ENCODE peak calls at places on chromosomes 6 and 20, in five cellular contexts. H is IMR-90, C is prostate gland, A is lung, F is adrenal gland. J is an unnamed sample. For H3K9me3, the result is how much of the 10 kb centered on the place peaks cover.

GRCh38 chr6:104716858-104717257 is 142.9 kb downstream of the HACE1 start:
- DNase-seq in C (no peak), F (no peak), A (no peak), H (no peak), J (no peak)

GRCh38 chr20:62641749-62642665 is at the start of gene SLCO4A1:
- DNase-seq in C (peak), H (peak), A (peak), F (peak), J (no peak)

GRCh38 chr6:72857791-72858190 is 235.9 kb downstream of the KCNQ5 start:
- DNase-seq in A (no peak), C (no peak), H (peak), F (no peak), J (no peak)

GRCh38 chr6:132496519-132497180 is 16.3 kb downstream of the STX7 start:
- DNase-seq in A (no peak), C (no peak), F (no peak), H (no peak), J (no peak)

GRCh38 chr6:6246539-6246938 is 73.9 kb downstream of the F13A1 start:
- DNase-seq in F (no peak), H (no peak), C (no peak), A (no peak), J (no peak)

GRCh38 chr6:70327036-70327435 is 24.2 kb upstream of the COL9A1 start:
- DNase-seq in F (no peak), H (no peak), A (no peak), C (no peak), J (no peak)

GRCh38 chr6:38162493-38163185 is 343.1 kb downstream of the ZFAND3 start:
- DNase-seq in H (no peak), C (no peak), A (no peak), F (no peak), J (no peak)

GRCh38 chr20:13245250-13245723 is 24.2 kb downstream of the ISM1 start:
- DNase-seq in H (no peak), C (no peak), A (no peak), F (no peak), J (no peak)

GRCh38 chr20:31573555-31574295 is 31.4 kb upstream of the ID1 start:
- DNase-seq in A (peak), C (peak), F (no peak), H (no peak), J (no peak)

GRCh38 chr6:158506577-158506976 is 53.3 kb upstream of the TMEM181 start:
- DNase-seq in A (no peak), C (no peak), F (no peak), H (peak), J (no peak)

GRCh38 chr20:54167909-54168872 is 5.6 kb downstream of the CYP24A1 start:
- DNase-seq in F (no peak), C (no peak), H (peak), A (no peak), J (no peak)

GRCh38 chr20:55057779-55058415 is 582.5 kb downstream of the DOK5 start:
- DNase-seq in F (no peak), A (no peak), C (no peak), H (no peak), J (no peak)

GRCh38 chr6:33384581-33385020 is 7.0 kb upstream of the KIFC1 start:
- DNase-seq in F (no peak), A (no peak), C (no peak), H (peak), J (no peak)

GRCh38 chr6:35300848-35301247 is 3.2 kb downstream of the DEF6 start:
- DNase-seq in F (no peak), C (no peak), H (no peak), A (no peak), J (no peak)

GRCh38 chr6:139844907-139845306 is 470.5 kb upstream of the CITED2 start:
- DNase-seq in C (no peak), A (no peak), H (no peak), F (no peak), J (no peak)

GRCh38 chr20:53878262-53879047 is 191.9 kb downstream of the BCAS1 start:
- DNase-seq in F (no peak), A (no peak), C (no peak), H (no peak), J (no peak)

GRCh38 chr6:40713002-40713719 is 126.0 kb upstream of the LRFN2 start:
- DNase-seq in F (no peak), A (no peak), C (no peak), H (no peak), J (no peak)

GRCh38 chr6:57048577-57048976 is 2.1 kb downstream of the KIAA1586 start:
- DNase-seq in A (no peak), F (no peak), H (peak), C (no peak), J (no peak)

GRCh38 chr6:25971187-25971811 is 8.7 kb downstream of the TRIM38 start:
- DNase-seq in H (peak), F (peak), A (peak), C (no peak), J (no peak)

GRCh38 chr6:30810813-30811329 is 66.5 kb upstream of the IER3 start:
- DNase-seq in A (no peak), H (no peak), C (peak), F (no peak), J (no peak)

GRCh38 chr6:79584332-79584731 is 46.8 kb upstream of the SH3BGRL2 start:
- DNase-seq in F (no peak), H (no peak), A (no peak), C (no peak), J (no peak)

GRCh38 chr6:16504608-16505007 is 256.7 kb downstream of the ATXN1 start:
- DNase-seq in A (no peak), C (no peak), H (no peak), F (no peak), J (no peak)

GRCh38 chr20:46057856-46058655 is 29.0 kb downstream of the SLC12A5 start:
- DNase-seq in A (peak), F (peak), H (peak), C (no peak), J (no peak)

GRCh38 chr6:45737331-45738056 is 278.2 kb downstream of the CLIC5 start:
- DNase-seq in H (no peak), F (no peak), C (no peak), A (no peak), J (no peak)

GRCh38 chr6:14310955-14311354 is 193.4 kb downstream of the CD83 start:
- DNase-seq in F (no peak), A (peak), H (no peak), C (no peak), J (no peak)

GRCh38 chr6:43247115-43247999 is 4.1 kb downstream of the TTBK1 start:
- DNase-seq in A (peak), F (peak), H (peak), C (peak), J (peak)

GRCh38 chr6:53529324-53530036 is 15.4 kb downstream of the GCLC start:
- DNase-seq in H (no peak), F (no peak), A (no peak), C (no peak), J (no peak)

GRCh38 chr20:44422083-44422482 is 53.6 kb upstream of the TTPAL start:
- DNase-seq in F (peak), C (no peak), A (no peak), H (peak), J (no peak)

GRCh38 chr6:15663057-15663638 is 320 bp upstream of the DTNBP1 start:
- DNase-seq in H (peak), A (no peak), C (no peak), F (no peak), J (no peak)

GRCh38 chr20:31859266-31859997 is 10.9 kb downstream of the DUSP15 start:
- DNase-seq in C (no peak), F (peak), A (no peak), H (no peak), J (no peak)

GRCh38 chr20:19495905-19496703 is 262.0 kb upstream of the RIN2 start:
- DNase-seq in C (no peak), A (no peak), H (no peak), F (no peak), J (no peak)

GRCh38 chr20:46979603-46980241 is 85.1 kb downstream of the EYA2 start:
- DNase-seq in H (no peak), F (no peak), A (no peak), C (no peak), J (no peak)

GRCh38 chr6:46078294-46078693 is 51.5 kb upstream of the ENPP4 start:
- DNase-seq in H (no peak), F (no peak), A (no peak), C (no peak), J (no peak)

GRCh38 chr20:10603378-10603777 is 70.4 kb downstream of the JAG1 start:
- DNase-seq in A (no peak), F (no peak), C (no peak), H (no peak), J (no peak)

GRCh38 chr6:126167726-126168125 is 172.2 kb upstream of the CENPW start:
- DNase-seq in A (no peak), H (peak), F (no peak), C (no peak), J (no peak)

GRCh38 chr6:42197574-42198362 is 3.0 kb upstream of the GUCA1B start:
- DNase-seq in C (no peak), F (no peak), H (peak), A (no peak), J (no peak)

GRCh38 chr6:81401970-81402690 is 350.4 kb downstream of the TENT5A start:
- DNase-seq in C (no peak), F (no peak), H (peak), A (no peak), J (no peak)

GRCh38 chr6:107560657-107561056 is 70.7 kb downstream of the SOBP start:
- DNase-seq in H (peak), C (no peak), A (no peak), F (peak), J (no peak)

GRCh38 chr20:38779247-38780097 is 26.0 kb upstream of the PPP1R16B start:
- DNase-seq in A (no peak), F (no peak), H (no peak), C (no peak), J (no peak)

GRCh38 chr6:155340464-155341129 is 26.3 kb upstream of the TFB1M start:
- DNase-seq in A (no peak), H (peak), C (no peak), F (no peak), J (no peak)
- H3K9me3 ChIP-seq in A (under half), H (under half), C (under half), F (under half), J (under half)

DNA sequence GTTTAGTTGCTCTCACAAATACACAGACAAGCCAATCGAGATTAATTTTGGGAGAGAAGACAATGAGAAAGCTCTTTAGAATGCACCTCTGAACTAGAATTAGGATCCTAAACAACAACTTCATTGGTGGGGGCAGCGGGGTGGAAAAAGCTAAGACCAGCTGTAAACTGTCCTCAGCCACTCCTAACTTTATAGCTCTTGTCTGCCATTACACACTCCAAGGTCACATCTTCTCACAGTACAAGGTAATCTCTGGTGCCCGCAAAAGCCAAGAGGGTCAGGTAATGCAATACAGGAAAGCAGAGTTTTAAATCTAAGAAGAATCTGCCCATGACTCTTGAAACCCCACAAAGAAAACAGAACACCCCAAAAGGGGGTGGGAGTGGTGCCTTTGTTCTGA is 17.8 kb upstream of the IL22RA2 start:
- DNase-seq in H (no peak), C (no peak), A (no peak), F (no peak), J (no peak)
- H3K9me3 ChIP-seq in H (under half), C (under half), A (under half), F (under half), J (under half)

DNA sequence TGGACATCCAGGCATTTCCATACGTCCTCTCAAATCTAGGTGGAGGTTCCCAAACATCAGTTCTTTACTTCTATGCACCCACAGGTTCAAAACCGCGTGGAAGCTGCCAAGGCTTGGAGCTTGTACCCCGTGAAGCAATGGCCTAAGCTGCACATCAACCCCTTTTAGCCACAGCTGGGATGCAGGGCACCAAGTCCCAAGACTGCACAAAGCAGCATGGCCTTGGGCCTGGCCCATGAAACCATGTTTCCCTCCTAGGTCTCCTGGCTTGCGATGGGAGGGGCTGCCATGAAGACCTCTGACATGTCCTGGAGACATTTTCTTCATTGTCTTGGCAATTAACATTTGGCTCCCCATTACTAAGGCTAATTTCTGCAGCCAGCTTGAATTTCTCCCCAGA is 88.9 kb upstream of the CBLN4 start:
- DNase-seq in C (no peak), A (no peak), F (no peak), H (no peak), J (no peak)
- H3K9me3 ChIP-seq in C (under half), A (under half), F (under half), H (under half), J (under half)

GRCh38 chr6:143911028-143911427 is 46.8 kb downstream of the ZC2HC1B start:
- DNase-seq in F (no peak), C (no peak), H (no peak), A (no peak), J (no peak)
- H3K9me3 ChIP-seq in F (under half), C (under half), H (under half), A (under half), J (under half)

DNA sequence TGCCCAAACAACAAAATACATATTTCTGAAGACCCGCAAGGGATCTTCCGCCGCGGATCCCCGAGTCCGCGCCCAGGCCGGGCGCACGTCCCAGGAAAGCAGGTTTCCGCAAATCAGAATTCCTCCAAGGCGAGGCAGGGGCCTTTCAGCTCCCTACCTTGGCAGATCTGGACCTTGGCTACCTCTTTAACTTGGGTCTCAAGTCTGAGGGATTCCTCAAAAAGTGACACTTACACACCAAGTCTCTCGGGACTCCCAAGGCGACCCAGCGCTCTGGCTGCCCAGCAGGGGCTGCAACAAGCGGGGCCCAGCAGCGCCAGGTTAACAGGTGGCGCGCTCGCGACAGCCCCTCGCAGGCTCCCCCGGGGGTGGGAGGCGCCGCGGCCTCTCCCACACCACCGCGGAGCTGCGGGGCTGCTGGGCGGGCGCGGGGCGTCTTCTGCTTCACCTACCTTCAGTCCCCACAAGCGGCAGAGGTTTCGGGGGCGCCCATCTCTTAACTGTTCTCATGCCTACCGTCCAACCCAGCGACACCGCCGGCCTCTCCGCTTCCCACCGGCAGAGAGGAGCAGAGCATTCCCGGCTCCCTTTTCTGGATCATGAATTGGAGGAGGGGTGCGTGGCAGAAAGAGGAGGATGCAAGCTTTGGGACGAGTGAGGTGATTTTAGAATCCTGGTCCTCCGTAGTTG is 414 bp downstream of the SIM1 start:
- DNase-seq in A (no peak), F (no peak), H (no peak), C (no peak), J (no peak)
- H3K9me3 ChIP-seq in A (under half), F (under half), H (under half), C (under half), J (under half)

GRCh38 chr20:16438100-16438499 is 135.1 kb downstream of the KIF16B start:
- DNase-seq in H (no peak), A (no peak), F (no peak), C (no peak), J (no peak)
- H3K9me3 ChIP-seq in H (under half), A (under half), F (under half), C (under half), J (under half)

DNA sequence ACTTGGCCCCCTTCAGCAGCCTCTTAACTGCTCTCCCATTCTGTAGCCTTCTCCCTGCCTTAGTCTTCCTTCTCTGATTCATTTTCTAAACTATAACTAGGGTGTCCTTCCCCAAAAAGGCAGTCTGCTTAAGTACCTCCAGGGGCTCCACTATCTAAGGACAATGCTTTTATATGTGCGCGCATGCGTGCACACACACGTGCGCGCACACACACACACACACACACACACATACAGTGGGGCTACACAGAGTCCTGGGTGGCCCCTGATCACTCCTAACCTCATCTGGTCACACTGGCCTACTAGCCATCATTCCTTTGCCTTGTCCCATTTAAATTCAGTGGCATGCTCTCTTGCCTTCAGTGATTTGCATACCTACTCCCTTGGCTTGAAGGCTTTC is 654.3 kb upstream of the CHD6 start:
- DNase-seq in H (no peak), F (no peak), C (no peak), A (no peak), J (no peak)
- H3K9me3 ChIP-seq in H (under half), F (under half), C (under half), A (under half), J (under half)

DNA sequence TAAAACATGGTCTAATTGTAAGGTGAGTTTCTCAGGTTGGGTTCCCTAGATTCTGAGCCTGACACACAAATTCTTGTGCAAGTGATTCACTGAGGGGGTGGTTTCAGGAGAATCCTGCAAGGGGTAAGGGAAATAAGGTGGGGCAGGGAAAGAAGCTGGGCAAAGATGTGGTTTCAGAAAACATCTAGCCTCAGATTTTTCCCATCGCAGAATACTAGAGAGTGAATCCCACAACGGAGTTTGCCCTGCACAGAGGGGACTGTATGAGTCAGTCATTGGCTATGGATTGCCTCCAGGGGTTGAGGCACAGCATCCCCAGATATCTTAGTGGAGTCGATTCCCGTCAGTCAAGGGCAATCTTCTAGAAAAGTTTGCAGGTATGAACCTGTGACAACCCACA is 65.2 kb downstream of the PRL start:
- DNase-seq in H (peak), A (no peak), C (no peak), F (no peak), J (no peak)
- H3K9me3 ChIP-seq in H (under half), A (under half), C (under half), F (under half), J (under half)

DNA sequence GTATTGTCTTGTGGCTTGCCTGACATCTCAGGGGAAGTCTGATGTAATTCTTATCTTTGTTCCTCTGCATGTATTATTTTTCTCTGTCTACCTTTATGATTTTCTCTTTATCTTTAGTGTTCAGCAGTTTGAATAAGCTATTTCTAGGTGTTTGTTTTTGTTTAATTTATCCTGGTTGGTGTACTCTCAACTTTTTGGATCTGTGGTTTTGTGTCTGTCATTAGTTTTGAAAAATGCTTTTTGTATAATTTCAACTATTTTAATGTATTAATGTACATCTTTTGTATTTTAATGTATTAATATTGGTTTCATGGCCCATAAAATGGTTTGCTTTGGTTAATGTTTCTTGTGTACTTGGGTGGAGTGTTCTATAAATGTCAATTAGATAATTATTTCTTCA is 15.9 kb upstream of the APCDD1L start:
- DNase-seq in A (no peak), F (no peak), C (no peak), H (no peak), J (no peak)
- H3K9me3 ChIP-seq in A (under half), F (under half), C (under half), H (under half), J (under half)